ENCODE peak calls at places on chromosomes 6 and 20, in four cellular contexts. One of them, this sample, is unnamed.

GRCh38 chr6:138576303-138576702 is 77.0 kb upstream of the NHSL1 start:
- DNase-seq in mesenchymal stem cell: no peak
- DNase-seq in K562: no peak
- DNase-seq in MM.1S: no peak
- DNase-seq in this sample: no peak

GRCh38 chr6:3151705-3152104 is 5.6 kb downstream of the TUBB2A start:
- DNase-seq in mesenchymal stem cell: no peak
- DNase-seq in K562: no peak
- DNase-seq in MM.1S: no peak
- DNase-seq in this sample: no peak

GRCh38 chr6:142938510-142938909 is 6.5 kb downstream of the HIVEP2 start:
- DNase-seq in mesenchymal stem cell: no peak
- DNase-seq in K562: no peak
- DNase-seq in MM.1S: no peak
- DNase-seq in this sample: no peak

GRCh38 chr20:35111141-35111888 is 18.7 kb upstream of the TRPC4AP start:
- DNase-seq in mesenchymal stem cell: peak
- DNase-seq in K562: no peak
- DNase-seq in MM.1S: no peak
- DNase-seq in this sample: peak

GRCh38 chr6:15631380-15631913 is 31.4 kb downstream of the DTNBP1 start:
- DNase-seq in mesenchymal stem cell: no peak
- DNase-seq in K562: no peak
- DNase-seq in MM.1S: no peak
- DNase-seq in this sample: no peak

GRCh38 chr6:158818008-158818579 is 1.1 kb downstream of the EZR start:
- DNase-seq in mesenchymal stem cell: peak
- DNase-seq in K562: peak
- DNase-seq in MM.1S: peak
- DNase-seq in this sample: peak

GRCh38 chr6:99349620-99350141 is at the start of gene FAXC:
- DNase-seq in mesenchymal stem cell: peak
- DNase-seq in K562: peak
- DNase-seq in MM.1S: peak
- DNase-seq in this sample: peak

GRCh38 chr6:138614151-138614550 is 114.9 kb upstream of the NHSL1 start:
- DNase-seq in mesenchymal stem cell: peak
- DNase-seq in K562: no peak
- DNase-seq in MM.1S: no peak
- DNase-seq in this sample: no peak

GRCh38 chr6:110665600-110665999 is 149.7 kb downstream of the CDK19 start:
- DNase-seq in mesenchymal stem cell: no peak
- DNase-seq in K562: no peak
- DNase-seq in MM.1S: no peak
- DNase-seq in this sample: no peak

GRCh38 chr6:170088349-170088951 is 202.4 kb downstream of the DLL1 start:
- DNase-seq in mesenchymal stem cell: no peak
- DNase-seq in K562: no peak
- DNase-seq in MM.1S: no peak
- DNase-seq in this sample: no peak

GRCh38 chr6:123841067-123841896 is 37.6 kb downstream of the NKAIN2 start:
- DNase-seq in mesenchymal stem cell: no peak
- DNase-seq in K562: no peak
- DNase-seq in MM.1S: no peak
- DNase-seq in this sample: no peak

GRCh38 chr6:40555092-40555491 is 32.1 kb downstream of the LRFN2 start:
- DNase-seq in mesenchymal stem cell: no peak
- DNase-seq in K562: no peak
- DNase-seq in MM.1S: no peak
- DNase-seq in this sample: no peak
- H3K4me2 ChIP-seq in mesenchymal stem cell: no peak
- H3K4me2 ChIP-seq in K562: no peak
- H3K4me2 ChIP-seq in MM.1S: no peak
- H3K4me2 ChIP-seq in this sample: no peak

DNA sequence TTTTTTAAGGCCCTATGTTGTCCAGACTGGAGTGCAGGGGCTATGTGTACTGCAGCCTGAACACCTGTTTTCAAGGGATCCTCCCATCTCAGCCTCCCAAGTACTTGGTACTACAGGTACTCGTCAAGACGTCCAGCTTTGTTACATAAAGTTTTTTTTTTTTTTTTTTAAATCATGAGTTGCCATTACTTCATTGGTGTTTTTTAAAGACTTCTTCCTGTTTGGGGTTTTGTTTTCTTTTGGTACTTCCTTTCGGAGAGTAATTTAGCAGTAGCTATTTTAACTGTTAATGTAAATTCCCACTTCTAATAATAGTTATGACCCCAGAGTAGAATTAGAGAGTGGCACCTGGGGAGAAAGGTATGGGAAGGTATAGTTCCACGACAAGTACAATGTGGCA is 10.5 kb downstream of the ZNFX1 start:
- DNase-seq in mesenchymal stem cell: no peak
- DNase-seq in K562: no peak
- DNase-seq in MM.1S: peak
- DNase-seq in this sample: no peak
- H3K4me3 ChIP-seq in mesenchymal stem cell: no peak
- H3K4me3 ChIP-seq in K562: no peak
- H3K4me3 ChIP-seq in MM.1S: no peak
- H3K4me3 ChIP-seq in this sample: no peak

DNA sequence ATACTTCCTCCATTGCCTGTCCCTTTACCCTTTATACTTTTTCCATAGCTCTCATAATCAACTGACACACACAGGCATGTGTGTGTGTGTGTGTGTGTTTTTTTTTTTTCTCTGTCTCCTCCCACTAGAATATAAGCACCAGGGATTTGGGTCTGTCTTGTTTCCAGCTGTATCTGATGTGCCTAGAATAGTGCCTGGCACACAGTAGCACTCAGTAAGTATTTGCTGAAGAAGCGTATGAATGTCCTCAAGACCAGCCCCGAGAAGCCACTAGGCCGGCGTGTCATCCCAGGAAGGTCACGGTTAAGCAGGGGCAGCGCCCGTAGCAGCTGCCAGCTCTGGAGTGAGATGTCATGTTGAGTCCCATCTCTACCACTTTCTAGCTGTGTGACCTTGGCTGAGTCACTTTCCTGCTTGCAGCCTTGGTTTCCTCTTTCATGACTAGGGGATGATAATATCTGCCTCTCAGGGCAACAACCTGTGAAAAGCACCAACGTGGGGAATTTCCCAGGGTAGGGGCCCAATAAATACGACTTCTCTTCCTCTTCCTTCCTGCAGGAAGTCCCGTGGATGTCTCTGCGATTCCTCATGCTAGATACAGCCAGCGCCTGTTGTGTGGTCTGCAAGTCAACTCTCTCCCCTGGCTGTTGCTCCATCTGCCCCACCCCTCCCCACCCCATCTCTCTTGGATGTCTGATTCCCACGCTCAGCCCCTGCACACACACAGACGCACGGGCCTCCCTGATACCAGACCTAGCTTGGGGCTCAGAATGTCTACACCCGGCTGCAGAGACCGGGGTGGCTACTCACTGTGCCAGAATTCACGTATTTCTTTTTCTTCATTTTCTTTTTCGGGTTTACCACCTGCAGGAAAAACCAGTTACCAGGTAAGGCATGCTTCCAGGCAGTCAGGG is 58.1 kb downstream of the RAB44 start:
- DNase-seq in mesenchymal stem cell: peak
- DNase-seq in K562: no peak
- DNase-seq in MM.1S: peak
- DNase-seq in this sample: peak
- H2AFZ ChIP-seq in mesenchymal stem cell: no peak
- H2AFZ ChIP-seq in K562: peak
- H2AFZ ChIP-seq in MM.1S: peak
- H2AFZ ChIP-seq in this sample: no peak

GRCh38 chr20:50690562-50690978 is 772 bp downstream of the RIPOR3 start:
- DNase-seq in mesenchymal stem cell: peak
- DNase-seq in K562: no peak
- DNase-seq in MM.1S: no peak
- DNase-seq in this sample: no peak

GRCh38 chr20:50693001-50693400 is 1.7 kb upstream of the RIPOR3 start:
- DNase-seq in mesenchymal stem cell: no peak
- DNase-seq in K562: no peak
- DNase-seq in MM.1S: no peak
- DNase-seq in this sample: peak

GRCh38 chr20:50691585-50692552 is 527 bp upstream of the RIPOR3 start:
- DNase-seq in mesenchymal stem cell: peak
- DNase-seq in K562: peak
- DNase-seq in MM.1S: no peak
- DNase-seq in this sample: peak

GRCh38 chr20:50690979-50691584 is at the start of gene RIPOR3:
- DNase-seq in mesenchymal stem cell: peak
- DNase-seq in K562: peak
- DNase-seq in MM.1S: no peak
- DNase-seq in this sample: peak

DNA sequence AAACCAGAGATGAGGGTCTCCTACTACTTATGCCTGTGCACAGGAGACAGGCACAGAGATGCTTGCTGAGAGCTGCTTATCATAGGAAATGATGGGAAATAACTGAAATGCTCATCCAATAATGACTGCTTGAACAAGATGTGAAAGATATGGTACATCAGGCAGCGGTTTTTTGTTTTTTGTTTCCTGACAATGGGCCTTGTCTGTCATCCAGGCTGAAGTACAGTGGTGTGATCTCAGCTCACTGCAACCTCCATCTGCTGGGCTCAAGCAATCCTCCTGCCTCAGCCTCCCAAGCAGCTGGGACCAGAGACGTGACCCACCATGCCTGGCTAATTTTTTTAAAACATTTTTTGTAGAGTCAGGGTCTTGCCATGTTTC is 1.2 kb upstream of the RIPOR3 start:
- DNase-seq in mesenchymal stem cell: no peak
- DNase-seq in K562: no peak
- DNase-seq in MM.1S: no peak
- DNase-seq in this sample: no peak
- H3K4me2 ChIP-seq in mesenchymal stem cell: no peak
- H3K4me2 ChIP-seq in K562: peak
- H3K4me2 ChIP-seq in MM.1S: no peak
- H3K4me2 ChIP-seq in this sample: no peak

GRCh38 chr20:46308258-46309157 is at the start of gene CDH22:
- DNase-seq in mesenchymal stem cell: peak
- DNase-seq in K562: peak
- DNase-seq in MM.1S: no peak
- DNase-seq in this sample: peak
- H3K4me3 ChIP-seq in mesenchymal stem cell: no peak
- H3K4me3 ChIP-seq in K562: peak
- H3K4me3 ChIP-seq in MM.1S: peak
- H3K4me3 ChIP-seq in this sample: peak

This sample was measured in GM23248.